ENCODE peak calls at places on chromosomes 5 and 9, in four cellular contexts. I is WTC11, Y is GM12878, R is K562. P is an unnamed sample.

GRCh38 chr5:5891350-5891749 is 468.9 kb downstream of the ICE1 start:
- DNase-seq in I (no peak), Y (no peak), R (no peak), P (no peak)

GRCh38 chr9:98658965-98659364 is 49.8 kb downstream of the GABBR2 start:
- DNase-seq in I (no peak), Y (no peak), R (no peak), P (no peak)

GRCh38 chr5:83471405-83472212 is at the start of gene VCAN:
- DNase-seq in I (peak), Y (no peak), R (no peak), P (no peak)

GRCh38 chr5:74521401-74521800 is 119.1 kb downstream of the ENC1 start:
- DNase-seq in I (no peak), Y (no peak), R (no peak), P (no peak)

GRCh38 chr5:109309326-109310063 is 100.3 kb downstream of the PJA2 start:
- DNase-seq in I (no peak), Y (no peak), R (no peak), P (no peak)

GRCh38 chr5:120901199-120901598 is 437.1 kb downstream of the PRR16 start:
- DNase-seq in I (no peak), Y (no peak), R (no peak), P (no peak)

GRCh38 chr5:43396762-43397304 is 15.4 kb downstream of the CCL28 start:
- DNase-seq in I (peak), Y (peak), R (no peak), P (no peak)

GRCh38 chr5:144150996-144151395 is 19.5 kb downstream of the YIPF5 start:
- DNase-seq in I (no peak), Y (no peak), R (no peak), P (no peak)

GRCh38 chr5:10489810-10490426 is 48.2 kb downstream of the ROPN1L start:
- DNase-seq in I (no peak), Y (peak), R (no peak), P (no peak)

GRCh38 chr9:94250456-94250855 is 8.6 kb upstream of the ZNF169 start:
- DNase-seq in I (no peak), Y (no peak), R (no peak), P (no peak)

GRCh38 chr5:131436081-131436480 is 172.2 kb downstream of the CDC42SE2 start:
- DNase-seq in I (no peak), Y (no peak), R (no peak), P (no peak)

GRCh38 chr9:109733690-109734089 is 46.3 kb upstream of the PALM2AKAP2 start:
- DNase-seq in I (no peak), Y (no peak), R (no peak), P (no peak)

GRCh38 chr5:5221731-5222130 is 81.6 kb downstream of the ADAMTS16 start:
- DNase-seq in I (no peak), Y (no peak), R (no peak), P (no peak)

GRCh38 chr5:55636711-55637110 is 75.4 kb downstream of the SLC38A9 start:
- DNase-seq in I (no peak), Y (no peak), R (no peak), P (peak)

GRCh38 chr5:14397717-14398116 is 183.9 kb upstream of the OTULINL start:
- DNase-seq in I (no peak), Y (no peak), R (no peak), P (no peak)

GRCh38 chr5:135833961-135834638 is 363 bp upstream of the SLC25A48 start:
- DNase-seq in I (no peak), Y (no peak), R (no peak), P (no peak)

GRCh38 chr5:180790020-180790419 is 12.6 kb downstream of the MGAT1 start:
- DNase-seq in I (peak), Y (no peak), R (no peak), P (peak)

GRCh38 chr5:76714771-76715483 is 999 bp upstream of the F2R start:
- DNase-seq in I (peak), Y (no peak), R (no peak), P (no peak)

GRCh38 chr5:106545325-106545724 is 1125.4 kb downstream of the EFNA5 start:
- DNase-seq in I (no peak), Y (no peak), R (no peak), P (no peak)

GRCh38 chr5:123125953-123126352 is 36.9 kb downstream of the PRDM6 start:
- DNase-seq in I (no peak), Y (no peak), R (no peak), P (no peak)

GRCh38 chr9:134219721-134220060 is 55.3 kb upstream of the RNU6ATAC start:
- DNase-seq in I (no peak), Y (no peak), R (no peak), P (no peak)

GRCh38 chr5:132456553-132457361 is 33.8 kb downstream of the IRF1 start:
- DNase-seq in I (no peak), Y (peak), R (no peak), P (no peak)

GRCh38 chr9:122116040-122116439 is 22.9 kb upstream of the TTLL11 start:
- DNase-seq in I (no peak), Y (no peak), R (no peak), P (no peak)

DNA sequence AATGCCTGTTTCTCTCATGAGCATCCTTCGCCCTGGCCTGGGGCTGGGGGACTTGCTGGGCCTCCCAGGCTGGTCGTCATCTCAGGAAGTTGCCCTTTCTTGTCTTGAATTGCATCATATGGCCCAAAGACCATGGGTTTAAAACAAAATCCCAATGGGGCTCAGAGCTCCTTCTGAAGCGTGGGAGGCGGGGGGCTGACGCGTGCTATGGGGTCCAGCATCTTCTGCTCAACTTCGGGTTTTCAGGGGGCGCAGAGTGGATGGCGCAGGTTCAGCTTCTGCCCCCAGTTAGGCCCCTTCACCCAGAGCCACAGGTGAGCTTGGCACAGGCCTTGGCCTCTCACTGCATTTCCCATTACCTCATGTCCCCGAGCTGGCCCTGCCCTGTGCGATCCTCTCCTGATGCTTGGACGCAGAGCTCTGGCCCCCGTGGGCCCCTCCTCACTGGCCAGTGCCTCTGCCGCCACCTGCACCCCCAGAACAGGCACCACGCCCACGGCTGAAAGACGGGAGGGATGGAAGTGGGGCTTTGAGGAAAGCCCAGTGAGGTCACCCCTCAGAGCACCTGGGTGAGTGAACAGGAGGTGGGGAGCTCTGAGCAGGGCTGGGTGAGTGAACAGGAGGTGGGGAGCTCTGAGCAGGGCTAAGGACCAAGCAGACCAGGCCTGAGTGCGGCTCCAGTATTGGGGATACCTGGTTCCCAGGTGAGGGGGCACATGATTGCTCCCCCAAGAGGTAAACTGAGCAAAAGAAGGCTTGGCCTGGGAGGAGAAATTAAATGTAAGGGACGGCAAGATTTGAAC is 56.0 kb downstream of the TRIP13 start:
- DNase-seq in I (no peak), Y (no peak), R (no peak), P (no peak)
- TF ChIP-seq CREM in I (no peak), Y (no peak), R (no peak), P (no peak)

GRCh38 chr5:137563646-137564474 is 64.7 kb upstream of the SPOCK1 start:
- DNase-seq in I (no peak), Y (no peak), R (no peak), P (no peak)
- TF ChIP-seq CREM in I (no peak), Y (no peak), R (no peak), P (no peak)

GRCh38 chr5:59125961-59126360 is 543.1 kb downstream of the RAB3C start:
- DNase-seq in I (no peak), Y (no peak), R (no peak), P (no peak)

GRCh38 chr5:59126665-59127354 is 543.9 kb downstream of the RAB3C start:
- DNase-seq in I (no peak), Y (no peak), R (no peak), P (no peak)

GRCh38 chr5:59119480-59119879 is 536.6 kb downstream of the RAB3C start:
- DNase-seq in I (no peak), Y (no peak), R (no peak), P (no peak)

GRCh38 chr5:59124983-59125960 is 542.4 kb downstream of the RAB3C start:
- DNase-seq in I (peak), Y (no peak), R (no peak), P (no peak)

GRCh38 chr5:59123595-59124561 is 541.0 kb downstream of the RAB3C start:
- DNase-seq in I (no peak), Y (peak), R (no peak), P (no peak)
- TF ChIP-seq CREM in I (no peak), Y (no peak), R (no peak), P (no peak)

DNA sequence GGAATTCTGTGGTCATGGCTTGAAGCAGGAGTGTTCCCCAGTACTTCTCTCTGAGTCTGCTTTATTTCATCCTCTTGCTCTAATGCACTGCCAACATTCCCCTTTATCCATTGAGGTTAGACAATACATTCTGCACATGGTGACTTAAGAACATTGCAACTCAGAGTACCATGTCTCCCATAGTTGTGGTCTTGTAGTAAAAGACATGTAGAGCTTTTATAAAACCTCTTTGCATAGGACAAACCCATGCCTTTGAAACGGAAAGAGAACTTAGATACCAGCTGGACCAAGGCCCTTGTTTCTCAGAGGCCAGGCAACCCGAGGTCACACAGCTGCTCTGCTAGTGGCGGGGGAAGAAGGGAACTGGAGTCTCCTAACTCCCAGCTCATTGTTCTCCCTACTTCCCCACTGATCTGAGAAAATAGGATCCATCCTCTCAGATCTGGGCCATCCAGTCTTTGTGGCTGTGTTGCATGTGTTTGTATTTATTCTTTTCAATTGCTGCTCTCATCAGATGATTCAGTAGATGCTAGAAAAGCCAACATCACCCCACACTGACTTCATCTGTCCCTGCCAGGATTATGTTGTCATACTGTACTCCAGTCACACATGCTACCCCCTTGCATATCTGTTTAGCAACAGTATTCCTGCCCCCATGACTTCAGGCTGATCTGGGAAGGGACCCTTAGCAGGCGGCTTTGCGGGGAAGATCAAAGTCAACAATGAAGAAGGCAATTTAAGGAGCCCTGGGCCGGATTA is 236.9 kb downstream of the SAXO1 start:
- DNase-seq in I (no peak), Y (no peak), R (no peak), P (no peak)
- TF ChIP-seq CREM in I (no peak), Y (no peak), R (no peak), P (no peak)

GRCh38 chr9:26685857-26686256 is 206.7 kb downstream of the CAAP1 start:
- DNase-seq in I (no peak), Y (no peak), R (no peak), P (no peak)
- TF ChIP-seq CREM in I (no peak), Y (no peak), R (no peak), P (no peak)

DNA sequence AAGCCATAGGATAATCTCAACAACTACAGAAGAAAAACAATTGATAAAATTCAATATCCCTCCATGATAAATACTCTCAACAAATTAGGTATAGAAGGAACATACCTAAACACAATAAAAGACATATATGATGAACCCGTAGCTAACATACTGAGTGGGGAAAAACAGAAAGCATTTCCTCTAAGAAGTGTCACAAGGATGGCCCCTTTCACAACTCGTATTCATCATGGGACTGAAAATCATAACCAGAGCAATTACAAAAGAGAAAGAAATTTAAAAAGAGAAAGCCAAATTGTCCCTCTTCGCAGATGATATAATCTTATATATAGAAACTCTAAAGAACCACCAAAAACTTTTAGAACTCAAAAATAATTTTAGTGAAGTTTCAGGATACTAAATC is 146.3 kb upstream of the RGMB start:
- DNase-seq in I (no peak), Y (no peak), R (no peak), P (no peak)
- TF ChIP-seq CREM in I (no peak), Y (no peak), R (no peak), P (no peak)

DNA sequence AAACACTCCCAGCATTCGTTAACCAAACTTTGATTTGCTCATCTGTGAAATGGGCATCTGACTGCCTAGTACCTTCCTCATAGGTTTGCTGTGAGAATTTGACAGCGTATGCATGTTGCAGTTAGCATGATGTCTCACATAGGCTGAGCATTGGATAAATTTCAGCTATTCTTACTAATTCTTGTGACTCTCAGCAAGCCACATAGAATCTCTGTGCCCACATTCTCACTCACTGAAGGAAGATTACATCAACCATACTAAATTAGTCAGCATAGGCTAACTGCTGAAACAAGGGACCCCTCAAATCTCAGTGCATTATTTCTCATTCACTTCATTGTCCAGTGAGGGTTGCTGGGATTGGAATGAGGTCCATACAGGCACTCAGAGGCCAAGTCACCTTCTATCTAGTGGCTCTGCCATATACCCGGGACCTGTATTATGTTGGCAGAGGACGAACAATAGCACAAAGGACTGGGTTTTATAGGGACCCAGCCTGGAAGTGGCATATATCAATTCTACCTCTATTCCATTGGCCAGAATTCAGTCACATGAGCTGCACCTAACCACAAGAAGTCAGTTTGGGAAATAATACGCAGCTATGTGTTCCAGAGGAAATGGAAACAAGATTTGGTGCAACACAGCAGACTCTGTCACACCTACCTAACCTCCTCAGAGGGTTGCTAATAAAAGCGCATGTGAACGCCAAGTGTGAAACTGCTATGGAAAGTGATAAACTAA is 4.2 kb upstream of the PTGER4 start:
- DNase-seq in I (no peak), Y (no peak), R (no peak), P (no peak)
- TF ChIP-seq CREM in I (no peak), Y (no peak), R (no peak), P (no peak)

GRCh38 chr9:33025572-33026347 is 687 bp downstream of the DNAJA1 start:
- DNase-seq in I (peak), Y (no peak), R (peak), P (peak)
- TF ChIP-seq CREM in I (no peak), Y (no peak), R (no peak), P (no peak)

DNA sequence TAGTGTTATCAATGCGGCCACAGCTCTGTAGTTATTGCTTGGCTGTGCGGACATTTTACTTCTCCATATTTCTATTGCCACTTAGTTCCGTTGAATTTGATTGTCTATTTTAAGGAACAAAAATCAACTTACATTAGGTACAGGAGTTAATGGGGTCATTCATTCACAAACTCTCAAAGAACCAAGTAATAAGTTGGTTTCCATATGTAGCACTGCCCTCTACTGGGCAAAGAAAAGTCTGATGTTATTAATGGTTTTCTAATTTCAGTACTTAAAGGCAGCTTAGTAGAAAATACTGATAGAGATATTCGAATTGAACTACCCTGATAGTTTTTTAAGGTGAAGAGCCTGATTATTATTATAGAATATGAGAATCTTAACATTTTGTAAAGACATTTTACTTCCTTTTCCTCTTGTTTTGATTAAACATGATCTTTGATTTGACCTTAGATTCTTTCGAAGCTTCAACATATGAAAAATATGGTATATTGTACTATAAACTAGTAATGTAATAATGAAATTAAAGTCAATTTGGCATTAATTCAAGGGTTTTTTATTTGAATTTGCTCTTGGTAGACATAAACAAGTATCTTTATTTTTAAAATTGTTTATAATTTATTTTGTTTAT is 119.5 kb upstream of the CTNND2 start:
- DNase-seq in I (no peak), Y (peak), R (no peak), P (peak)
- TF ChIP-seq CREM in I (no peak), Y (no peak), R (no peak), P (no peak)